ENCODE peak calls at places on chromosomes 12 and 14, in ten cellular contexts. S is heart left ventricle, W is esophagus muscularis mucosa, T is body of pancreas, A is spleen, I is IMR-90, J is sigmoid colon, G is upper lobe of left lung, N is adrenal gland, L is H1. B is an unnamed sample.
A peak's percentile ranks its signal among the peaks of the same experiment; 100 is the strongest.

GRCh38 chr12:22415342-22416309 is 81.1 kb upstream of the ST8SIA1 start:
- DNase-seq in N (no peak), J (no peak), S (peak; percentile 35), L (no peak), G (no peak), I (no peak), A (no peak), W (no peak), T (peak; percentile 63), B (no peak)

GRCh38 chr14:102574840-102575478 is 17.5 kb upstream of the RCOR1 start:
- DNase-seq in G (no peak), A (no peak), W (no peak), J (no peak), I (no peak), L (no peak), N (no peak), S (no peak), T (no peak), B (no peak)

GRCh38 chr12:122097641-122098364 is 19.2 kb downstream of the MLXIP start:
- DNase-seq in W (no peak), T (peak; percentile 98), L (no peak), G (peak; percentile 73), A (no peak), S (peak; percentile 60), J (peak; percentile 65), N (peak; percentile 80), I (peak; percentile 44), B (peak; percentile 57)

GRCh38 chr14:73237786-73238261 is 518 bp downstream of the PAPLN start:
- DNase-seq in I (no peak), W (no peak), J (peak; percentile 64), S (no peak), N (no peak), T (no peak), L (no peak), A (peak; percentile 76), G (peak; percentile 87), B (peak; percentile 53)

GRCh38 chr12:80216890-80217559 is 117.7 kb downstream of the OTOGL start:
- DNase-seq in J (no peak), W (no peak), A (no peak), T (no peak), S (no peak), N (no peak), L (no peak), I (no peak), G (no peak), B (no peak)

GRCh38 chr14:92651793-92652382 is 96.5 kb downstream of the LGMN start:
- DNase-seq in J (peak; percentile 85), I (no peak), N (peak; percentile 68), W (no peak), L (no peak), S (peak; percentile 54), T (no peak), A (peak; percentile 95), G (peak; percentile 75), B (peak; percentile 70)

GRCh38 chr14:72443256-72443655 is 450.6 kb downstream of the DPF3 start:
- DNase-seq in S (no peak), A (no peak), I (peak; percentile 2), W (no peak), L (no peak), T (no peak), G (no peak), J (no peak), N (no peak), B (no peak)

GRCh38 chr12:124751654-124752355 is 111.9 kb downstream of the SCARB1 start:
- DNase-seq in A (no peak), N (no peak), I (no peak), T (no peak), G (no peak), W (no peak), L (no peak), S (no peak), J (no peak), B (no peak)

GRCh38 chr14:104603623-104604401 is 760 bp downstream of the TMEM179 start:
- DNase-seq in A (no peak), G (peak; percentile 70), I (no peak), W (no peak), J (peak; percentile 45), S (no peak), L (no peak), T (no peak), N (peak; percentile 66), B (no peak)

GRCh38 chr12:132398386-132398991 is 69.1 kb upstream of the GALNT9 start:
- DNase-seq in G (peak; percentile 77), S (no peak), L (no peak), J (peak; percentile 42), W (no peak), N (no peak), A (peak; percentile 59), T (no peak), I (no peak), B (no peak)

GRCh38 chr14:59463773-59464650 is 1.2 kb downstream of the GPR135 start:
- DNase-seq in L (peak; percentile 66), A (peak; percentile 84), J (peak; percentile 68), G (peak; percentile 90), W (no peak), N (peak; percentile 77), I (no peak), T (peak; percentile 25), S (no peak), B (peak; percentile 56)
- H3K4me3 ChIP-seq in L (peak overlapping the region; percentile 53), A (peak overlapping the region; percentile 78), J (peak overlapping the region; percentile 73), G (peak overlapping the region; percentile 59), W (peak overlapping the region; percentile 81), N (peak overlapping the region; percentile 9), I (peak overlapping the region; percentile 38), T (peak overlapping the region; percentile 55), S (peak overlapping the region; percentile 64), B (peak overlapping the region; percentile 71)

GRCh38 chr12:3226285-3226684 is 149.1 kb downstream of the TSPAN9 start:
- DNase-seq in A (no peak), I (no peak), T (no peak), N (no peak), J (no peak), W (no peak), S (no peak), L (no peak), G (no peak), B (no peak)
- H3K4me1 ChIP-seq in A (peaks cover 22% of the 10 kb centered on the region), I (peaks cover 15% of the 10 kb centered on the region), T (no peaks in the 10 kb centered on the region), N (no peaks in the 10 kb centered on the region), J (no peaks in the 10 kb centered on the region), W (peaks cover 5% of the 10 kb centered on the region), S (peaks cover 19% of the 10 kb centered on the region), L (peaks cover 6% of the 10 kb centered on the region), G (peaks cover 7% of the 10 kb centered on the region), B (peaks cover 5% of the 10 kb centered on the region)

GRCh38 chr12:82357340-82357739 is 847 bp downstream of the CCDC59 start:
- DNase-seq in W (no peak), G (no peak), J (no peak), I (no peak), S (no peak), L (no peak), N (no peak), A (no peak), T (no peak), B (no peak)

GRCh38 chr12:82361461-82361915 is 3.2 kb downstream of the METTL25 start:
- DNase-seq in I (no peak), N (no peak), W (no peak), S (no peak), J (no peak), L (no peak), T (no peak), A (peak; percentile 78), G (peak; percentile 73), B (no peak)

GRCh38 chr12:82359115-82359478 is 768 bp downstream of the METTL25 start:
- DNase-seq in A (peak; percentile 85), W (no peak), I (no peak), L (no peak), J (no peak), S (no peak), N (no peak), T (peak; percentile 21), G (peak; percentile 40), B (peak; percentile 43)

GRCh38 chr12:82357845-82358199 is 365 bp downstream of the CCDC59 start:
- DNase-seq in T (no peak), J (no peak), L (no peak), N (no peak), S (no peak), W (no peak), I (no peak), A (no peak), G (no peak), B (no peak)

GRCh38 chr12:82358200-82359114 is at the start of the genes CCDC59 and METTL25:
- DNase-seq in S (peak; percentile 97), J (peak; percentile 98), L (peak; percentile 98), A (peak; percentile 99), I (peak; percentile 99), G (peak; percentile 96), N (peak; percentile 99), T (peak; percentile 97), W (peak; percentile 99), B (peak; percentile 97)
- TF ChIP-seq POLR2A in S (peak; percentile 65), J (peak; percentile 45), L (peak; percentile 96), A (peak; percentile 56), I (peak; percentile 91), G (peak; percentile 77), N (peak; percentile 71), T (peak; percentile 94), W (no peak), B (peak; percentile 77)

GRCh38 chr14:75427482-75428229 is at the start of gene JDP2:
- DNase-seq in N (peak; percentile 94), J (peak; percentile 98), G (peak; percentile 98), L (peak; percentile 79), W (peak; percentile 96), I (peak; percentile 76), T (peak; percentile 94), A (peak; percentile 96), S (peak; percentile 96), B (peak; percentile 94)

GRCh38 chr14:75427126-75427481 is 718 bp upstream of the JDP2 start:
- DNase-seq in W (no peak), L (peak; percentile 64), G (peak; percentile 85), I (no peak), T (peak; percentile 38), S (no peak), A (peak; percentile 88), J (no peak), N (no peak), B (peak; percentile 47)

GRCh38 chr14:75428230-75429104 is 645 bp downstream of the JDP2 start:
- DNase-seq in N (peak; percentile 70), J (peak; percentile 82), L (no peak), A (peak; percentile 90), I (no peak), G (peak; percentile 89), T (peak; percentile 63), S (peak; percentile 60), W (no peak), B (peak; percentile 51)

GRCh38 chr14:75425443-75425842 is 2.4 kb upstream of the JDP2 start:
- DNase-seq in L (no peak), W (no peak), S (no peak), I (peak; percentile 17), T (no peak), N (no peak), J (no peak), G (no peak), A (no peak), B (no peak)

DNA sequence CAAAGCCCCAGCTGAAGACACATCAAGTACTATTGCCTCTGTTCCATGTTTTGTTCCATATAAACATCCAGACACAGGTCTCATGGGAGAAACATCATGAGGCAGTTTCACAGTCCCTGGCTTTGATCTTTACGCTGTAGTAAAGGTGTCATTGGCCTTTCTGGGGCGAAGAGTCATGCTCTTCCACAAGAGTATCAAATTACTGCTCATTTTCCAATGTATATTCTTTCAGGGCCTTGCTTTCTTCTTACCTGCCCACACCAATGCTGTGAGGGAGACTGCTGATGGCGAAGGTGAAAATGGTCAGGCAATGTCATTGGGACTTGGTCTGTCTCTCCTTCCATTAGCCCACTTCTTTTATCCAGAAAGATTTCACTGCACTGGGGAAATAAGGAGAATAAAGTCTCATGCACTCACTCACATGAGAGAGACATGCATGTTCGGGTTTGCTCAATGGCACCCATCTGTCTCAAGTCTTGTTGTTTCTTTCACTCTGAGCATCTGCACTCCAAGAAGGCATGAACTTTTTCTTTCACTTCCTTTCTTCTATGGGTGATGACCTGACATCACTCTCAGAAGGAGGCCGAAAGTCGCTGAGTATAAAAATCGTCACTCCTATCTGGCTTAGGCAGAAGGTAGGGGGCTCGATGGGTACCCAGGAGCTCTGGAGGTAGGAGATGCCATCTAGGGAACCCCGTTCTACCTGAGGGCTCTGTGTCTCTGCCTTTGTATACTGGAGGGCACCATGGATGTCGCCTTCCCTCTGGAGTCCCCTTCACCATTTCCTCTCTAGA is 1.3 kb upstream of the JDP2 start:
- DNase-seq in S (no peak), G (no peak), W (no peak), J (no peak), L (no peak), A (no peak), I (no peak), T (no peak), N (no peak), B (no peak)
- H3K4me3 ChIP-seq in S (peak overlapping the region; percentile 78), G (peak overlapping the region; percentile 83), W (peak overlapping the region; percentile 79), J (peak overlapping the region; percentile 78), L (peak overlapping the region; percentile 68), A (peak overlapping the region; percentile 53), I (no peak overlapping the region), T (no peak overlapping the region), N (no peak overlapping the region), B (peak overlapping the region; percentile 81)